ENCODE peak calls at places on chromosomes 3 and 15, in four cellular contexts. W is body of pancreas; Y is upper lobe of right lung; T is naive thymus-derived CD4-positive, alpha-beta T cell. A is an unnamed sample.

GRCh38 chr3:71372911-71373637 is 210.5 kb downstream of the FOXP1 start:
- DNase-seq in T (no peak), Y (no peak), W (no peak), A (no peak)

GRCh38 chr3:123412811-123413588 is 35.9 kb downstream of the ADCY5 start:
- DNase-seq in W (no peak), T (no peak), Y (no peak), A (peak; percentile 24)

GRCh38 chr15:33553157-33553556 is 242.4 kb downstream of the RYR3 start:
- DNase-seq in T (no peak), Y (no peak), W (no peak), A (no peak)

GRCh38 chr3:33315826-33316225 is 38.6 kb downstream of the FBXL2 start:
- DNase-seq in W (no peak), Y (no peak), T (no peak), A (no peak)

GRCh38 chr15:101446527-101447167 is 42.9 kb downstream of the PCSK6 start:
- DNase-seq in W (no peak), Y (no peak), T (no peak), A (no peak)

GRCh38 chr3:63719796-63720445 is 67.4 kb downstream of the SNTN start:
- DNase-seq in W (no peak), Y (no peak), T (no peak), A (no peak)

GRCh38 chr3:195877767-195878423 is 30.5 kb downstream of the TNK2 start:
- DNase-seq in Y (no peak), W (no peak), T (no peak), A (no peak)

GRCh38 chr3:147881933-147882332 is 472.8 kb downstream of the ZIC1 start:
- DNase-seq in Y (no peak), T (no peak), W (no peak), A (no peak)

GRCh38 chr3:146544013-146544928 is at the start of gene PLSCR1:
- DNase-seq in T (peak; percentile 77), Y (peak; percentile 97), W (peak; percentile 92), A (peak; percentile 77)

GRCh38 chr15:33007295-33007855 is 187.1 kb downstream of the FMN1 start:
- DNase-seq in T (no peak), W (no peak), Y (no peak), A (no peak)

GRCh38 chr3:178714971-178715832 is 179.0 kb downstream of the KCNMB2 start:
- DNase-seq in T (no peak), Y (no peak), W (no peak), A (no peak)

GRCh38 chr15:40069178-40070165 is 30.5 kb upstream of the SRP14 start:
- DNase-seq in T (no peak), Y (peak; percentile 96), W (peak; percentile 100), A (peak; percentile 52)

GRCh38 chr3:189792046-189792929 is 161.1 kb downstream of the TP63 start:
- DNase-seq in T (no peak), Y (no peak), W (no peak), A (no peak)

GRCh38 chr3:193347507-193348501 is 30.7 kb downstream of the ATP13A5 start:
- DNase-seq in T (no peak), W (no peak), Y (no peak), A (no peak)

GRCh38 chr3:61060421-61060861 is 190.8 kb downstream of the FHIT start:
- DNase-seq in W (no peak), Y (no peak), T (no peak), A (no peak)

GRCh38 chr15:77804210-77804609 is 171.5 kb upstream of the LINGO1 start:
- DNase-seq in Y (no peak), T (no peak), W (no peak), A (no peak)

GRCh38 chr15:90530250-90531051 is 728 bp downstream of the CRTC3 start:
- DNase-seq in W (peak; percentile 59), Y (peak; percentile 81), T (peak; percentile 66), A (peak; percentile 19)

GRCh38 chr15:90529369-90530249 is at the start of gene CRTC3:
- DNase-seq in T (peak; percentile 75), W (peak; percentile 61), Y (peak; percentile 84), A (no peak)

GRCh38 chr15:90523373-90523772 is 6.3 kb upstream of the CRTC3 start:
- DNase-seq in Y (no peak), T (no peak), W (no peak), A (no peak)

GRCh38 chr15:90531147-90531546 is 1.4 kb downstream of the CRTC3 start:
- DNase-seq in T (no peak), Y (no peak), W (no peak), A (no peak)

GRCh38 chr15:90529008-90529368 is 735 bp upstream of the CRTC3 start:
- DNase-seq in W (no peak), T (no peak), Y (no peak), A (no peak)
- H3K4me3 ChIP-seq in W (no peak overlapping the region), T (peak overlapping the region; percentile 62), Y (peak overlapping the region; percentile 76), A (peak overlapping the region; percentile 86)

GRCh38 chr3:149832086-149832485 is 19.1 kb downstream of the RNF13 start:
- DNase-seq in W (no peak), T (no peak), Y (no peak), A (no peak)
- H3K9me3 ChIP-seq in W (peaks cover 25% of the 10 kb centered on the region), T (no peaks in the 10 kb centered on the region), Y (peaks cover 9% of the 10 kb centered on the region), A (peaks cover 17% of the 10 kb centered on the region)

GRCh38 chr3:175526609-175527280 is 667.6 kb downstream of the NAALADL2 start:
- DNase-seq in T (no peak), Y (no peak), W (no peak), A (no peak)

DNA sequence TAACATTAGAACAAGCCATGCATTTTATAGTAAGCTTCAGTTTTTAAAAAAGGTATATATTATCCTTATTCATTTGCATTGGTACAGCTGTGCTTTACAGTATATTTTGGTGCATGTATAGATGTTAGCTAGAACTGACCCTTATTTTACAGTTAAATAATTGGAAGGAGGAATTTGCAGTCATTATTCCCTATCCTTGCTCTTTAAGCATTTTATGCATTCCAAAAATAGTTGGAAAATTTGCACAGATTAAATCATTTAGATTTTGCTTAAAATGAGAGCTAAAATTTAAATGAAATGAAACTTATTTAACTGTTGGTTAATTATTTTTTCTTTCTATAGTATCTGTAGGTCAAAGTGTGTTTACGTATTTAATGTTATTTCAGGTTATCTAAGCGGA is 667.1 kb downstream of the NAALADL2 start:
- DNase-seq in Y (no peak), T (no peak), W (no peak), A (no peak)
- H3K4me3 ChIP-seq in Y (peak overlapping the region; percentile 40), T (no peak overlapping the region), W (peak overlapping the region; percentile 6), A (peak overlapping the region; percentile 31)

GRCh38 chr3:138547342-138547975 is 46.6 kb downstream of the CEP70 start:
- DNase-seq in T (no peak), W (no peak), Y (no peak), A (no peak)
- H3K9me3 ChIP-seq in T (no peaks in the 10 kb centered on the region), W (peaks cover 13% of the 10 kb centered on the region), Y (peaks cover 20% of the 10 kb centered on the region), A (peaks cover 25% of the 10 kb centered on the region)

DNA sequence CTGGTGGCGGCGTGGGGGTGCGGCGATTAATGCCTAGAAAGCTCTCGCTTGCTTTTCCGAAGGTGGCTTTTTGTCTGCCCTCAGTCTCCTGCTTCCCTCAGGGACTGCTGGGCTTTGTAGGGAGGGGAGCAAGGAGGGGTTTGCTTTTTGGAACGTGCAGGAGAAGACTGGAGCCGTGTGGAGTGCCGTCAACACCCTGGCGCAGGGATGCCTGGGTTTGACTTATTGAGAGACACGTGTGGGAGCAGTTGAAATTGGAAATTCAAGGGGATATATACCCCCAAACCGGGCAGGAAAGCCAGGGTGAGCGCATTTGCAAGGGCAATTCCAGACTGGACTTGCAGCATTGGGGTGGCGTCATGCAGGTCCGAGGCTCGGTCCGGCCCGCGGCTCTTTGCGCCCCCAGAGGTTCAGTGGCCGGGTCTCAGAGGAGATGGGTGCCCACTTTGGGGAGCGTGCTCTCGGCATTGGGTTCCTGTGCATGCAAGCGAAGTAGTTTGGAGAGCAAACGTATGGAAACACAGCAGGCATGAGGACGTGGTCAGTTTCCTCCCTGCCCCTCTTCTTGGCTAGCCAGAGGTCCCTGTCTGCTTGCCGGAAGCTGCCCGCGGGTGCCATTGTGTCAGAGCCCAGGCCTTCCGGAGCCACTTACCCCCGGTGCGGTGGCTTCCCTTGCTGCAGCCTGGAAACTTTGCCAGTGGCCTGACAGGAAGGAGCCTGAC is 2.2 kb downstream of the EPHB1 start:
- DNase-seq in T (no peak), W (no peak), Y (no peak), A (no peak)
- H3K4me3 ChIP-seq in T (no peak overlapping the region), W (no peak overlapping the region), Y (peak overlapping the region; percentile 46), A (peak overlapping the region; percentile 34)

DNA sequence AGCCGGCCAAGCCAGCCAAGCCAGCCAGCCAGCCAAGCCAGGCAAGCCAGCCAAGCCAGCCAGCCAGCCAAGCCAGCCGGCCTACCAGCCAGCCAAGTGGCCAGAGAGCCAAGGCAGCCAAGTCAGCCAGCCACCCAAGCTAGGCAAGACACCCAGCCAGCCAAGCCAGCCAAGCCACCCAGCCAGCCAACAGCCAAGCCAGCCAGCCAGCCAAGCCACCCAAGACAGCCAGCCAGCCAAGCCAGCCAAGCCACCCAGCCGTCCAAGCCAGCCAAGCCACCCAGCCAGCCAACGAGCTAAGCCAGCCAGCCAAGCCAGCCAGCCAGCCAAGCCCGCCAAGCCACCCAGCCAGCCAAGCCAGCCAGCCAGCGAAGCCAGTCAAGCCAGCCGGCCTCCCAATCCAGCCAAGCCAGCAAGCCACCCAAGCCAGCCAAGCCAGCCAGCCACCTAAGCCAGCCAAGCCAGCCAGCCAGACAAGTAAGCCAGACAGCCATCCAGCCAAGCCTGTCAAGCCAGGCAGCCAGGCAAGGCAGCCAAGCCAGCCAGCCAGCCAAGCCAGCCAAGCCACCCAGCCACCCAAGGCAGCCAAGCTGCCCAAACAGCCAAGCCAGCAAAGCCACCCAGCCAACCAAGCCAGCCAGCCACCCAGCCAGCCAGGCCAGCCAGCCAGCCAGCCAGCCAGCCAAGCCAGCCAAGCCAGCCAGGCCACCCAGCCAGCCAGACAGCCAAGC is 200.5 kb downstream of the GOLGA6L6 start:
- DNase-seq in Y (peak; percentile 90), W (peak; percentile 76), T (peak; percentile 48), A (no peak)
- H3K9me3 ChIP-seq in Y (peaks cover 8% of the 10 kb centered on the region), W (peaks cover 4% of the 10 kb centered on the region), T (no peaks in the 10 kb centered on the region), A (peaks cover 8% of the 10 kb centered on the region)

DNA sequence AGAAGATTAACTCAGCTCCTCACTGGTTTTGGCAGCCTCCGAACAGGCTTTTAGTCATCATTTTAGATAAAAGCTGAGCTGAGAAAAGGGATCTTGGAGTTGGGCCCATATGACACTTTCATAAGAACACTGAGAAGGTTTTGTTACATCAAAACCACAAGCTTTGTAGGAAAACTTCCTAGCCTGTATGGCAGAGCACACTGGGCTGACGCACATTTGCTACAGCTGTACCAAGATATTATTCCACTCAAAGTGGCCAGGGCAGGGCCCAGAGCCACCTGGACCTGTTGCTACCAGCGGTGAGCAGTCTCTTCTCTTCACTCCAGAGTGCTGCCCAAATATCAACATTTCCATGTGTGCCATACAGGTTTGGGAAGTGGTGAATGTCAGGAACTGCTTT is 160.5 kb upstream of the CCDC54 start:
- DNase-seq in Y (no peak), W (no peak), T (no peak), A (no peak)
- H3K4me3 ChIP-seq in Y (no peak overlapping the region), W (no peak overlapping the region), T (no peak overlapping the region), A (no peak overlapping the region)

A was measured in tibial nerve.